ENCODE peak calls at places on chromosomes 4 and X, in seven cellular contexts. One of them, this sample, is unnamed.

GRCh38 chr4:158571736-158572135 is 50.1 kb downstream of the RXFP1 start:
- DNase-seq in cardiac muscle cell: no peak
- DNase-seq in left ventricle myocardium inferior: no peak
- DNase-seq in foreskin fibroblast: no peak
- DNase-seq in fibroblast of mammary gland: no peak
- DNase-seq in lower leg skin: no peak
- DNase-seq in CD4-positive, alpha-beta T cell: no peak
- DNase-seq in this sample: no peak

GRCh38 chrX:22220941-22221340 is 51.8 kb upstream of the CBLL2 start:
- DNase-seq in cardiac muscle cell: no peak
- DNase-seq in left ventricle myocardium inferior: no peak
- DNase-seq in foreskin fibroblast: peak
- DNase-seq in fibroblast of mammary gland: peak
- DNase-seq in lower leg skin: no peak
- DNase-seq in CD4-positive, alpha-beta T cell: no peak
- DNase-seq in this sample: no peak

GRCh38 chr4:122602277-122603142 is 18.4 kb downstream of the IL21 start:
- DNase-seq in cardiac muscle cell: peak
- DNase-seq in left ventricle myocardium inferior: no peak
- DNase-seq in foreskin fibroblast: peak
- DNase-seq in fibroblast of mammary gland: peak
- DNase-seq in lower leg skin: no peak
- DNase-seq in CD4-positive, alpha-beta T cell: no peak
- DNase-seq in this sample: peak

GRCh38 chr4:34105311-34105710 is 2139.0 kb downstream of the ARAP2 start:
- DNase-seq in cardiac muscle cell: no peak
- DNase-seq in left ventricle myocardium inferior: no peak
- DNase-seq in foreskin fibroblast: peak
- DNase-seq in fibroblast of mammary gland: peak
- DNase-seq in lower leg skin: no peak
- DNase-seq in CD4-positive, alpha-beta T cell: no peak
- DNase-seq in this sample: no peak

GRCh38 chr4:15396157-15396800 is 31.6 kb upstream of the C1QTNF7 start:
- DNase-seq in cardiac muscle cell: peak
- DNase-seq in left ventricle myocardium inferior: no peak
- DNase-seq in foreskin fibroblast: no peak
- DNase-seq in fibroblast of mammary gland: peak
- DNase-seq in lower leg skin: no peak
- DNase-seq in CD4-positive, alpha-beta T cell: peak
- DNase-seq in this sample: peak

GRCh38 chrX:107672955-107673378 is 44.7 kb downstream of the PRPS1 start:
- DNase-seq in cardiac muscle cell: peak
- DNase-seq in left ventricle myocardium inferior: peak
- DNase-seq in foreskin fibroblast: no peak
- DNase-seq in fibroblast of mammary gland: peak
- DNase-seq in lower leg skin: peak
- DNase-seq in CD4-positive, alpha-beta T cell: peak
- DNase-seq in this sample: no peak

GRCh38 chr4:152073738-152074137 is 312.9 kb upstream of the GATB start:
- DNase-seq in cardiac muscle cell: no peak
- DNase-seq in left ventricle myocardium inferior: no peak
- DNase-seq in foreskin fibroblast: no peak
- DNase-seq in fibroblast of mammary gland: peak
- DNase-seq in lower leg skin: no peak
- DNase-seq in CD4-positive, alpha-beta T cell: no peak
- DNase-seq in this sample: no peak

GRCh38 chr4:1465173-1466033 is 59.2 kb upstream of the NKX1-1 start:
- DNase-seq in cardiac muscle cell: no peak
- DNase-seq in left ventricle myocardium inferior: no peak
- DNase-seq in foreskin fibroblast: no peak
- DNase-seq in fibroblast of mammary gland: no peak
- DNase-seq in lower leg skin: peak
- DNase-seq in CD4-positive, alpha-beta T cell: no peak
- DNase-seq in this sample: no peak

GRCh38 chrX:56462389-56462788 is 101.0 kb upstream of the UBQLN2 start:
- DNase-seq in cardiac muscle cell: no peak
- DNase-seq in left ventricle myocardium inferior: no peak
- DNase-seq in foreskin fibroblast: no peak
- DNase-seq in fibroblast of mammary gland: peak
- DNase-seq in lower leg skin: no peak
- DNase-seq in CD4-positive, alpha-beta T cell: no peak
- DNase-seq in this sample: no peak

GRCh38 chr4:932713-933070 is 432 bp downstream of the TMEM175 start:
- DNase-seq in cardiac muscle cell: no peak
- DNase-seq in left ventricle myocardium inferior: no peak
- DNase-seq in foreskin fibroblast: no peak
- DNase-seq in fibroblast of mammary gland: no peak
- DNase-seq in lower leg skin: no peak
- DNase-seq in CD4-positive, alpha-beta T cell: no peak
- DNase-seq in this sample: no peak

GRCh38 chr4:58962424-58962823 is 1852.2 kb upstream of the IGFBP7 start:
- DNase-seq in cardiac muscle cell: no peak
- DNase-seq in left ventricle myocardium inferior: no peak
- DNase-seq in foreskin fibroblast: no peak
- DNase-seq in fibroblast of mammary gland: no peak
- DNase-seq in lower leg skin: no peak
- DNase-seq in CD4-positive, alpha-beta T cell: no peak
- DNase-seq in this sample: no peak
- TF ChIP-seq CTCF in cardiac muscle cell: no peak
- TF ChIP-seq CTCF in left ventricle myocardium inferior: no peak
- TF ChIP-seq CTCF in foreskin fibroblast: no peak
- TF ChIP-seq CTCF in fibroblast of mammary gland: no peak
- TF ChIP-seq CTCF in lower leg skin: no peak
- TF ChIP-seq CTCF in CD4-positive, alpha-beta T cell: no peak
- TF ChIP-seq CTCF in this sample: no peak

GRCh38 chr4:119692001-119692400 is 63.4 kb upstream of the PDE5A start:
- DNase-seq in cardiac muscle cell: no peak
- DNase-seq in left ventricle myocardium inferior: no peak
- DNase-seq in foreskin fibroblast: peak
- DNase-seq in fibroblast of mammary gland: peak
- DNase-seq in lower leg skin: no peak
- DNase-seq in CD4-positive, alpha-beta T cell: no peak
- DNase-seq in this sample: peak
- TF ChIP-seq CTCF in cardiac muscle cell: no peak
- TF ChIP-seq CTCF in left ventricle myocardium inferior: peak
- TF ChIP-seq CTCF in foreskin fibroblast: peak
- TF ChIP-seq CTCF in fibroblast of mammary gland: peak
- TF ChIP-seq CTCF in lower leg skin: no peak
- TF ChIP-seq CTCF in CD4-positive, alpha-beta T cell: no peak
- TF ChIP-seq CTCF in this sample: no peak

GRCh38 chrX:155263854-155264628 is at the start of gene RAB39B:
- DNase-seq in cardiac muscle cell: peak
- DNase-seq in left ventricle myocardium inferior: peak
- DNase-seq in foreskin fibroblast: peak
- DNase-seq in fibroblast of mammary gland: peak
- DNase-seq in lower leg skin: peak
- DNase-seq in CD4-positive, alpha-beta T cell: peak
- DNase-seq in this sample: peak
- TF ChIP-seq CTCF in cardiac muscle cell: no peak
- TF ChIP-seq CTCF in left ventricle myocardium inferior: no peak
- TF ChIP-seq CTCF in foreskin fibroblast: no peak
- TF ChIP-seq CTCF in fibroblast of mammary gland: no peak
- TF ChIP-seq CTCF in lower leg skin: no peak
- TF ChIP-seq CTCF in CD4-positive, alpha-beta T cell: no peak
- TF ChIP-seq CTCF in this sample: no peak

GRCh38 chr4:153465922-153466636 is at the start of gene TMEM131L:
- DNase-seq in cardiac muscle cell: peak
- DNase-seq in left ventricle myocardium inferior: peak
- DNase-seq in foreskin fibroblast: peak
- DNase-seq in fibroblast of mammary gland: peak
- DNase-seq in lower leg skin: peak
- DNase-seq in CD4-positive, alpha-beta T cell: peak
- DNase-seq in this sample: no peak

GRCh38 chr4:153466637-153467153 is 535 bp downstream of the TMEM131L start:
- DNase-seq in cardiac muscle cell: peak
- DNase-seq in left ventricle myocardium inferior: no peak
- DNase-seq in foreskin fibroblast: no peak
- DNase-seq in fibroblast of mammary gland: no peak
- DNase-seq in lower leg skin: no peak
- DNase-seq in CD4-positive, alpha-beta T cell: no peak
- DNase-seq in this sample: no peak

GRCh38 chr4:153465145-153465544 is 1.0 kb upstream of the TMEM131L start:
- DNase-seq in cardiac muscle cell: no peak
- DNase-seq in left ventricle myocardium inferior: no peak
- DNase-seq in foreskin fibroblast: no peak
- DNase-seq in fibroblast of mammary gland: no peak
- DNase-seq in lower leg skin: no peak
- DNase-seq in CD4-positive, alpha-beta T cell: no peak
- DNase-seq in this sample: no peak

GRCh38 chr4:153464068-153464467 is 2.1 kb upstream of the TMEM131L start:
- DNase-seq in cardiac muscle cell: no peak
- DNase-seq in left ventricle myocardium inferior: no peak
- DNase-seq in foreskin fibroblast: no peak
- DNase-seq in fibroblast of mammary gland: no peak
- DNase-seq in lower leg skin: no peak
- DNase-seq in CD4-positive, alpha-beta T cell: no peak
- DNase-seq in this sample: no peak

GRCh38 chr4:153465583-153465921 is 608 bp upstream of the TMEM131L start:
- DNase-seq in cardiac muscle cell: peak
- DNase-seq in left ventricle myocardium inferior: peak
- DNase-seq in foreskin fibroblast: peak
- DNase-seq in fibroblast of mammary gland: peak
- DNase-seq in lower leg skin: no peak
- DNase-seq in CD4-positive, alpha-beta T cell: no peak
- DNase-seq in this sample: no peak
- TF ChIP-seq CTCF in cardiac muscle cell: peak
- TF ChIP-seq CTCF in left ventricle myocardium inferior: peak
- TF ChIP-seq CTCF in foreskin fibroblast: peak
- TF ChIP-seq CTCF in fibroblast of mammary gland: peak
- TF ChIP-seq CTCF in lower leg skin: no peak
- TF ChIP-seq CTCF in CD4-positive, alpha-beta T cell: no peak
- TF ChIP-seq CTCF in this sample: peak

DNA sequence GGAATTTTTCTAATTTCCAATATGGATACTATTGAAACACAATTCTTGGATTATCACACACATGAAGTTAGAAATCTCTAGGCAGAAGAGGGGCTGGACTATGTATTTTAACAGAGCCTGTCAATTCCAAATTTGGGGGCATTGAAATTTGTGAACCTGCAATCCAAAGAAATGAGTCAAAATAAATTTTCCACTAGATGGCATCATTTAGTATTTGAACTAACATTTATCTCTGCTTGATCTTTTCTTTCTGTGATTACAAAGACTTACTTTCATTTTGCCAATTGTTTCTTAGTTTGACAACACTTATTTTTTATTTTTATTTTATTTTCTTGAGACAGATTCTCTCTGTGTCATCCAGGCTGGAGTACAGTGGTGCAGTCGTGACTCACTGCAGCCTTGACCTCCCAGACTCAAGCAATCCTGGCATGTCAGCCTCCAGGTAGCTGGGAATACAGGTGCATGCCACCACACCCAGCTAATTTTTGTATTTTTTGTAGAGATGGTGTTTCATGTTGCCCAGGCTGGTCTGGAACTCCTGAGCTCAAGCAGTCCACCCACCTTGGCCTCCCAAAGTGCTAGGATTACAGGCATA is 2.7 kb upstream of the PYURF start:
- DNase-seq in cardiac muscle cell: no peak
- DNase-seq in left ventricle myocardium inferior: no peak
- DNase-seq in foreskin fibroblast: no peak
- DNase-seq in fibroblast of mammary gland: peak
- DNase-seq in lower leg skin: no peak
- DNase-seq in CD4-positive, alpha-beta T cell: no peak
- DNase-seq in this sample: no peak
- TF ChIP-seq CTCF in cardiac muscle cell: no peak
- TF ChIP-seq CTCF in left ventricle myocardium inferior: peak
- TF ChIP-seq CTCF in foreskin fibroblast: no peak
- TF ChIP-seq CTCF in fibroblast of mammary gland: peak
- TF ChIP-seq CTCF in lower leg skin: no peak
- TF ChIP-seq CTCF in CD4-positive, alpha-beta T cell: peak
- TF ChIP-seq CTCF in this sample: no peak

GRCh38 chr4:146095867-146096266 is 79.7 kb upstream of the LSM6 start:
- DNase-seq in cardiac muscle cell: no peak
- DNase-seq in left ventricle myocardium inferior: no peak
- DNase-seq in foreskin fibroblast: no peak
- DNase-seq in fibroblast of mammary gland: no peak
- DNase-seq in lower leg skin: no peak
- DNase-seq in CD4-positive, alpha-beta T cell: no peak
- DNase-seq in this sample: no peak
- TF ChIP-seq CTCF in cardiac muscle cell: no peak
- TF ChIP-seq CTCF in left ventricle myocardium inferior: no peak
- TF ChIP-seq CTCF in foreskin fibroblast: no peak
- TF ChIP-seq CTCF in fibroblast of mammary gland: no peak
- TF ChIP-seq CTCF in lower leg skin: no peak
- TF ChIP-seq CTCF in CD4-positive, alpha-beta T cell: no peak
- TF ChIP-seq CTCF in this sample: no peak